ENCODE peak calls at places on chromosomes 3 and 15, in seven cellular contexts. E, U, P, L, F, K and J are unnamed samples.
A peak's percentile ranks its signal among the peaks of the same experiment; 100 is the strongest.

GRCh38 chr3:168467085-168467714 is 371.5 kb upstream of the GOLIM4 start:
- DNase-seq in E (peak; percentile 34), U (peak; percentile 17), P (peak; percentile 55), L (peak; percentile 26), F (peak; percentile 59), K (no peak), J (peak; percentile 76)

GRCh38 chr3:63015614-63016016 is 140.4 kb upstream of the CADPS start:
- DNase-seq in E (peak; percentile 92), U (peak; percentile 51), P (no peak), L (no peak), F (no peak), K (peak; percentile 74), J (peak; percentile 97)

GRCh38 chr3:58251653-58252052 is 14.1 kb downstream of the ABHD6 start:
- DNase-seq in E (no peak), U (no peak), P (no peak), L (no peak), F (no peak), K (no peak), J (no peak)

GRCh38 chr15:70093481-70094309 is 4.0 kb downstream of the TLE3 start:
- DNase-seq in E (peak; percentile 65), U (no peak), P (no peak), L (peak; percentile 12), F (peak; percentile 96), K (no peak), J (peak; percentile 92)

GRCh38 chr3:25169146-25169545 is 258.9 kb upstream of the RARB start:
- DNase-seq in E (no peak), U (no peak), P (no peak), L (no peak), F (no peak), K (no peak), J (no peak)

GRCh38 chr15:58521293-58521991 is 89.7 kb downstream of the LIPC start:
- DNase-seq in E (peak; percentile 61), U (no peak), P (peak; percentile 84), L (peak; percentile 91), F (peak; percentile 95), K (peak; percentile 5), J (peak; percentile 91)

GRCh38 chr3:129611812-129612349 is 5.4 kb upstream of the PLXND1 start:
- DNase-seq in E (peak; percentile 88), U (no peak), P (peak; percentile 49), L (peak; percentile 84), F (peak; percentile 92), K (no peak), J (peak; percentile 97)

GRCh38 chr3:38334656-38335055 is 11.9 kb upstream of the XYLB start:
- DNase-seq in E (no peak), U (no peak), P (peak; percentile 60), L (no peak), F (no peak), K (no peak), J (no peak)

GRCh38 chr15:49900036-49900435 is 219.0 kb downstream of the ATP8B4 start:
- DNase-seq in E (no peak), U (no peak), P (peak; percentile 52), L (peak; percentile 56), F (peak; percentile 45), K (no peak), J (no peak)

GRCh38 chr15:59271595-59272201 is 65.1 kb downstream of the LDHAL6B start:
- DNase-seq in E (no peak), U (no peak), P (no peak), L (no peak), F (no peak), K (no peak), J (no peak)

GRCh38 chr3:8976540-8977182 is 13.4 kb upstream of the RAD18 start:
- DNase-seq in E (no peak), U (no peak), P (no peak), L (no peak), F (no peak), K (no peak), J (no peak)

GRCh38 chr3:40254491-40254890 is 55.0 kb upstream of the EIF1B start:
- DNase-seq in E (no peak), U (no peak), P (no peak), L (no peak), F (no peak), K (no peak), J (no peak)

GRCh38 chr3:40258555-40258954 is 51.0 kb upstream of the EIF1B start:
- DNase-seq in E (no peak), U (no peak), P (peak; percentile 2), L (no peak), F (peak; percentile 60), K (peak; percentile 23), J (peak; percentile 85)

GRCh38 chr3:40255532-40255931 is 54.0 kb upstream of the EIF1B start:
- DNase-seq in E (no peak), U (no peak), P (no peak), L (no peak), F (no peak), K (no peak), J (no peak)

GRCh38 chr3:40258064-40258463 is 51.4 kb upstream of the EIF1B start:
- DNase-seq in E (no peak), U (no peak), P (no peak), L (no peak), F (no peak), K (no peak), J (no peak)

DNA sequence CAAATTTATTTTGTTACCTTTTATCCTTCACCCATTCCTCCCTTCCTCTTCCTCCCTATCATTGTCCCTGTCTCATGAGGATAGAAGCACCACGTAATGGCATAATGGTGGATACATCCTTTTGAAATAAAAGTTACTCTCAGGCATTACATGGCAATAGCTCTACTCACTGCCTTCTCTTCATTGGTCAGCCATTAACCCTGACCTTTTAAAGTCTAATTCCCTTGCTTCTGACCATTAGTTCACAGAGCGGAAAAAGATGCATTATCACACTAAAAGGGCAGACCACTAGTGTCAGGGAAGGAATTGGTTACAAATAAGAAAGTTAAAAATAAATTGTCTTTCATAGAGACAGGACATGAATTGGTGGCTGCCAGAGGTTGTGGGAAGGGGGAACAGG is 54.6 kb upstream of the EIF1B start:
- DNase-seq in E (no peak), U (no peak), P (no peak), L (no peak), F (no peak), K (no peak), J (no peak)
- H3K4me2 ChIP-seq in E (no peak overlapping the region), U (no peak overlapping the region), P (no peak overlapping the region), L (no peak overlapping the region), F (no peak overlapping the region), K (no peak overlapping the region), J (no peak overlapping the region)

GRCh38 chr3:56424357-56424756 is 43.9 kb downstream of the ERC2 start:
- DNase-seq in E (no peak), U (no peak), P (no peak), L (no peak), F (no peak), K (no peak), J (no peak)

GRCh38 chr3:56423537-56424209 is 44.6 kb downstream of the ERC2 start:
- DNase-seq in E (no peak), U (no peak), P (no peak), L (no peak), F (no peak), K (no peak), J (no peak)

GRCh38 chr3:56424885-56425284 is 43.4 kb downstream of the ERC2 start:
- DNase-seq in E (no peak), U (no peak), P (no peak), L (no peak), F (no peak), K (no peak), J (no peak)

GRCh38 chr3:56428667-56429066 is 39.6 kb downstream of the ERC2 start:
- DNase-seq in E (no peak), U (no peak), P (no peak), L (no peak), F (no peak), K (no peak), J (no peak)
- H2BK120ac ChIP-seq in E (no peak overlapping the region), U (no peak overlapping the region), P (no peak overlapping the region), L (no peak overlapping the region), F (no peak overlapping the region), K (no peak overlapping the region), J (no peak overlapping the region)

GRCh38 chr3:68007621-68008226 is 353.3 kb upstream of the SUCLG2 start:
- DNase-seq in E (peak; percentile 69), U (peak; percentile 48), P (no peak), L (no peak), F (no peak), K (peak; percentile 21), J (peak; percentile 55)
- H3K4ac ChIP-seq in E (no peak overlapping the region), U (peak overlapping the region; percentile 37), P (no peak overlapping the region), L (no peak overlapping the region), F (no peak overlapping the region), K (no peak overlapping the region), J (no peak overlapping the region)

DNA sequence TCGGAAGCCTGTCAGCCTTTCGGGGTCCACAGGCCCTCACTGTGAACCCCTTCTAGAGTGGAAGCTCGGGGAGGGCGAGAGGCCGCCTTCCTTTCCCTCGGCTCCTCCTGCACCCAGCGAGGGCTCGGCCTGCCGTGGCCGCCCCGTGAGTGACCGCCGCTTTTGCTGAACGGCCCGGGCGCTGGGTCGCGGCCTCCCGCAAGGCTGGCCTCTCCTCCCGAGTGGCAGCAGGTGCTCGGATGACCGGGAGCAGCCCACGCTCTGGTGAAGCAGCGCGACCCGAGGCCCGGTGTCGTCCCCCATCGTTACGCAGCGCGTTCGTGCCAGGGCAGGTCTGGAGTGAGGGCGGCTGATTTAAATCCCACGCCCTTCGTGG is 53.8 kb downstream of the LRRK1 start:
- DNase-seq in E (no peak), U (no peak), P (no peak), L (no peak), F (no peak), K (no peak), J (peak; percentile 8)
- H3K4me2 ChIP-seq in E (peak overlapping the region; percentile 31), U (peak overlapping the region; percentile 75), P (no peak overlapping the region), L (peak overlapping the region; percentile 96), F (peak overlapping the region; percentile 68), K (peak overlapping the region; percentile 74), J (peak overlapping the region; percentile 95)

DNA sequence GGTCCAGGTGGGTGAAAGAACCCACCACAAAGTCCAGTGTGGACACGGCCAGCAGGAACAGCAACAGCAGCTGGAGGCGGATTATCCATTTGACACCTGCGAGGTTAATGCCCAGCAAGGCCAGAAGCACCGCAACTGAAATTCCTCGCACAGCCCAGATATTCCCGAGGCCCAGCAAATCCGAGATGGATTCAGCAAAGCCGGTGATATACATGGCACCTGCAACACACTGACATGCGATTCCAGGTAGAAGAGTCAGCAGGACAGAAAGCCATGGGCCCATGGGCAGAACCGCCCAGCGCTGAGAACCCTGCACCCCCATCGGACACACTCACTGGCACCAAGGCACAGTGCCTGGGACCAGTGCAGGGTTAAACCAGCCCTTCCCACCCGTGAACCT is 34.8 kb downstream of the SLC12A8 start:
- DNase-seq in E (no peak), U (no peak), P (no peak), L (no peak), F (no peak), K (no peak), J (no peak)
- H2BK120ac ChIP-seq in E (no peak overlapping the region), U (no peak overlapping the region), P (no peak overlapping the region), L (no peak overlapping the region), F (no peak overlapping the region), K (no peak overlapping the region), J (no peak overlapping the region)

DNA sequence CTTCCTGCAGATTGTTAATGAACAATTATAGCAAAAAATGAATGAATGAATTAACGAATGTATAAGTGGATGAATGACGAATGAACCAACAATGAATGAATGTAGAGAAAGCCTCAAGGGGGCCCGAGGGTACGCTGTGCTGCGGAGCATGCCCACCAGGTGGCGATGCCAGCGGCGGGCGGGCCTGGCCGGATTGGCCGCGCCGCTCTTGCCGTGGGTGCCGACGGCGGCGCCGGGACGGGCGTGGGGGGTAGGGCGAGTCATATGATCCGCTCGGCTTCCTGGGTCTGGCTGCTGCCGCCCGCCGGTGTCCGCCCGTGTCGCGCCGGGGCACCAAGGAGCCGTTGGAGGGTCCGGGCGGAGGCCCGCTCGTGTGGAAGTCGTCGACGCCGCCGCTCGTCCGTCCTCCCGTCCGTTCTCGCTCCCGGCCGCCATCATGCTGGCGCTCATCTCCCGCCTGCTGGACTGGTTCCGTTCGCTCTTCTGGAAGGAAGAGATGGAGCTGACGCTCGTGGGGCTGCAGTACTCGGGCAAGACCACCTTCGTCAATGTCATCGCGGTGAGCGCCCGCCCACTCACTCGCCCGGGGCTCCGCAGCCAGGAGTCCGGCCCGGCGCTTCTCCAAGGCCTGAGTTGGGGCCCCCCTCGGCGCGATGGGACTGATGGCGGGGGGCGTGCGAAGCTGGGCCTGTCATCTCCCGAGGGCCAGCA is at the start of gene ARL8B:
- DNase-seq in E (peak; percentile 85), U (peak; percentile 74), P (peak; percentile 83), L (peak; percentile 90), F (peak; percentile 97), K (peak; percentile 29), J (peak; percentile 86)
- H3K4ac ChIP-seq in E (no peak within 1 kb of the TSS), U (peak within 1 kb of the TSS; percentile 11), P (peak within 1 kb of the TSS; percentile 64), L (peak within 1 kb of the TSS; percentile 89), F (peak within 1 kb of the TSS; percentile 100), K (no peak within 1 kb of the TSS), J (peak within 1 kb of the TSS; percentile 72)